ENCODE peak calls at places on chromosomes 3 and 15, in nine cellular contexts. One of them, this sample, is unnamed.

GRCh38 chr3:101020616-101021015 is 27.4 kb upstream of the ABI3BP start:
- DNase-seq in cardiac muscle cell: peak; percentile 37
- DNase-seq in breast epithelium: no peak
- DNase-seq in HCT116: no peak
- DNase-seq in neural progenitor cell: no peak
- DNase-seq in tibial artery: no peak
- DNase-seq in AG04450: no peak
- DNase-seq in upper lobe of right lung: no peak
- DNase-seq in neuronal stem cell: no peak
- DNase-seq in this sample: no peak

GRCh38 chr3:126983653-126984390 is 907 bp downstream of the PLXNA1 start:
- DNase-seq in cardiac muscle cell: peak; percentile 50
- DNase-seq in breast epithelium: no peak
- DNase-seq in HCT116: no peak
- DNase-seq in neural progenitor cell: peak; percentile 84
- DNase-seq in tibial artery: no peak
- DNase-seq in AG04450: no peak
- DNase-seq in upper lobe of right lung: peak; percentile 74
- DNase-seq in neuronal stem cell: peak; percentile 62
- DNase-seq in this sample: peak; percentile 41

GRCh38 chr3:56812749-56813655 is 11.3 kb upstream of the ARHGEF3 start:
- DNase-seq in cardiac muscle cell: peak; percentile 58
- DNase-seq in breast epithelium: peak; percentile 45
- DNase-seq in HCT116: no peak
- DNase-seq in neural progenitor cell: no peak
- DNase-seq in tibial artery: no peak
- DNase-seq in AG04450: no peak
- DNase-seq in upper lobe of right lung: no peak
- DNase-seq in neuronal stem cell: no peak
- DNase-seq in this sample: no peak

GRCh38 chr15:96462768-96463167 is 132.3 kb downstream of the NR2F2 start:
- DNase-seq in cardiac muscle cell: peak; percentile 0
- DNase-seq in breast epithelium: no peak
- DNase-seq in HCT116: no peak
- DNase-seq in neural progenitor cell: no peak
- DNase-seq in tibial artery: no peak
- DNase-seq in AG04450: no peak
- DNase-seq in upper lobe of right lung: no peak
- DNase-seq in neuronal stem cell: no peak
- DNase-seq in this sample: no peak

GRCh38 chr3:42686832-42687650 is 1.7 kb downstream of the KLHL40 start:
- DNase-seq in cardiac muscle cell: no peak
- DNase-seq in breast epithelium: no peak
- DNase-seq in HCT116: no peak
- DNase-seq in neural progenitor cell: no peak
- DNase-seq in tibial artery: peak; percentile 43
- DNase-seq in AG04450: no peak
- DNase-seq in upper lobe of right lung: peak; percentile 27
- DNase-seq in neuronal stem cell: no peak
- DNase-seq in this sample: no peak

GRCh38 chr3:8450618-8451017 is 51.0 kb upstream of the LMCD1 start:
- DNase-seq in cardiac muscle cell: no peak
- DNase-seq in breast epithelium: no peak
- DNase-seq in HCT116: no peak
- DNase-seq in neural progenitor cell: peak; percentile 19
- DNase-seq in tibial artery: no peak
- DNase-seq in AG04450: no peak
- DNase-seq in upper lobe of right lung: no peak
- DNase-seq in neuronal stem cell: no peak
- DNase-seq in this sample: no peak

GRCh38 chr15:91302588-91303439 is 202.8 kb downstream of the SV2B start:
- DNase-seq in cardiac muscle cell: peak; percentile 77
- DNase-seq in breast epithelium: peak; percentile 23
- DNase-seq in HCT116: peak; percentile 51
- DNase-seq in neural progenitor cell: peak; percentile 87
- DNase-seq in tibial artery: no peak
- DNase-seq in AG04450: peak; percentile 30
- DNase-seq in upper lobe of right lung: no peak
- DNase-seq in neuronal stem cell: peak; percentile 66
- DNase-seq in this sample: no peak

GRCh38 chr15:101488300-101489164 is 975 bp downstream of the PCSK6 start:
- DNase-seq in cardiac muscle cell: no peak
- DNase-seq in breast epithelium: no peak
- DNase-seq in HCT116: no peak
- DNase-seq in neural progenitor cell: peak; percentile 75
- DNase-seq in tibial artery: no peak
- DNase-seq in AG04450: no peak
- DNase-seq in upper lobe of right lung: no peak
- DNase-seq in neuronal stem cell: peak; percentile 35
- DNase-seq in this sample: no peak

GRCh38 chr3:114218578-114219185 is 18.7 kb downstream of the ZNF80 start:
- DNase-seq in cardiac muscle cell: no peak
- DNase-seq in breast epithelium: no peak
- DNase-seq in HCT116: no peak
- DNase-seq in neural progenitor cell: no peak
- DNase-seq in tibial artery: no peak
- DNase-seq in AG04450: no peak
- DNase-seq in upper lobe of right lung: no peak
- DNase-seq in neuronal stem cell: no peak
- DNase-seq in this sample: no peak

GRCh38 chr3:189042832-189043231 is 128.9 kb upstream of the TPRG1 start:
- DNase-seq in cardiac muscle cell: no peak
- DNase-seq in breast epithelium: no peak
- DNase-seq in HCT116: no peak
- DNase-seq in neural progenitor cell: no peak
- DNase-seq in tibial artery: no peak
- DNase-seq in AG04450: no peak
- DNase-seq in upper lobe of right lung: no peak
- DNase-seq in neuronal stem cell: no peak
- DNase-seq in this sample: no peak

GRCh38 chr15:28887344-28888174 is 1.8 kb downstream of the APBA2 start:
- DNase-seq in cardiac muscle cell: no peak
- DNase-seq in breast epithelium: no peak
- DNase-seq in HCT116: no peak
- DNase-seq in neural progenitor cell: no peak
- DNase-seq in tibial artery: no peak
- DNase-seq in AG04450: no peak
- DNase-seq in upper lobe of right lung: no peak
- DNase-seq in neuronal stem cell: no peak
- DNase-seq in this sample: no peak

GRCh38 chr15:56608140-56608778 is 125.0 kb downstream of the ZNF280D start:
- DNase-seq in cardiac muscle cell: no peak
- DNase-seq in breast epithelium: no peak
- DNase-seq in HCT116: no peak
- DNase-seq in neural progenitor cell: no peak
- DNase-seq in tibial artery: no peak
- DNase-seq in AG04450: no peak
- DNase-seq in upper lobe of right lung: no peak
- DNase-seq in neuronal stem cell: no peak
- DNase-seq in this sample: no peak

GRCh38 chr3:57752307-57752706 is 3.8 kb upstream of the SLMAP start:
- DNase-seq in cardiac muscle cell: no peak
- DNase-seq in breast epithelium: peak; percentile 52
- DNase-seq in HCT116: peak; percentile 88
- DNase-seq in neural progenitor cell: no peak
- DNase-seq in tibial artery: no peak
- DNase-seq in AG04450: no peak
- DNase-seq in upper lobe of right lung: no peak
- DNase-seq in neuronal stem cell: no peak
- DNase-seq in this sample: no peak

GRCh38 chr3:133209871-133210550 is 171.8 kb downstream of the TMEM108 start:
- DNase-seq in cardiac muscle cell: peak; percentile 72
- DNase-seq in breast epithelium: no peak
- DNase-seq in HCT116: no peak
- DNase-seq in neural progenitor cell: peak; percentile 4
- DNase-seq in tibial artery: no peak
- DNase-seq in AG04450: peak; percentile 3
- DNase-seq in upper lobe of right lung: no peak
- DNase-seq in neuronal stem cell: no peak
- DNase-seq in this sample: no peak

GRCh38 chr3:72480366-72480765 is 367.9 kb downstream of the SHQ1 start:
- DNase-seq in cardiac muscle cell: no peak
- DNase-seq in breast epithelium: no peak
- DNase-seq in HCT116: no peak
- DNase-seq in neural progenitor cell: no peak
- DNase-seq in tibial artery: no peak
- DNase-seq in AG04450: no peak
- DNase-seq in upper lobe of right lung: no peak
- DNase-seq in neuronal stem cell: no peak
- DNase-seq in this sample: no peak

GRCh38 chr3:72482589-72483249 is 365.5 kb downstream of the SHQ1 start:
- DNase-seq in cardiac muscle cell: peak; percentile 81
- DNase-seq in breast epithelium: peak; percentile 34
- DNase-seq in HCT116: no peak
- DNase-seq in neural progenitor cell: no peak
- DNase-seq in tibial artery: peak; percentile 92
- DNase-seq in AG04450: peak; percentile 27
- DNase-seq in upper lobe of right lung: peak; percentile 82
- DNase-seq in neuronal stem cell: no peak
- DNase-seq in this sample: peak; percentile 31

GRCh38 chr3:72481542-72481941 is 366.7 kb downstream of the SHQ1 start:
- DNase-seq in cardiac muscle cell: no peak
- DNase-seq in breast epithelium: no peak
- DNase-seq in HCT116: no peak
- DNase-seq in neural progenitor cell: no peak
- DNase-seq in tibial artery: no peak
- DNase-seq in AG04450: no peak
- DNase-seq in upper lobe of right lung: no peak
- DNase-seq in neuronal stem cell: no peak
- DNase-seq in this sample: no peak

GRCh38 chr3:72485649-72486048 is 362.6 kb downstream of the SHQ1 start:
- DNase-seq in cardiac muscle cell: peak; percentile 74
- DNase-seq in breast epithelium: peak; percentile 32
- DNase-seq in HCT116: no peak
- DNase-seq in neural progenitor cell: no peak
- DNase-seq in tibial artery: peak; percentile 72
- DNase-seq in AG04450: no peak
- DNase-seq in upper lobe of right lung: no peak
- DNase-seq in neuronal stem cell: no peak
- DNase-seq in this sample: no peak

DNA sequence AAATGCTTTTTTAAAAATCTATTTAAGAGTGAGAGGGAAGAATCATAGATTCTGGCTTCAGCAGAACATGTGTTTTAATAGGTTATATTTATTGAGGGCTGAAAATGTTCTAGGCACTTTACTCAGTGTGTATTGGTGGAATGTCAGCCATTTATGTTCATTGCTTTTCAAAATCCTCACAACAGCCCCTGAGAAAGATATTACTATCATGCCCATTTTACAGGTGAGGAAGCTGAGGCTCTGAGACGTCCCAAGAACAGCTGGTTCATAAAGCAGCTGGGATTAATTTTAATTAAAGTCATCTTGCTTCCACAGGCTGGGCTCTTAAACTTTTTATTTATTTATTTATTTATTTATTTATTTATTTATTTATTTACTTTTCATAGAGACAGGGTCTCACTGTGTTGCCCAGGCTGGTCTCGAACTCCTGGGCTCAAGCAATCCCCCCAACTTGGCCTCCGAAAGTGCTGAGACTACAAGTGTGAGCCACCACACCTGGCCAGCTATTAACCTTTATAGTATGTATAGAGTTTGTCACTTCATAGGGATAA is 364.6 kb downstream of the SHQ1 start:
- DNase-seq in cardiac muscle cell: no peak
- DNase-seq in breast epithelium: no peak
- DNase-seq in HCT116: no peak
- DNase-seq in neural progenitor cell: no peak
- DNase-seq in tibial artery: no peak
- DNase-seq in AG04450: no peak
- DNase-seq in upper lobe of right lung: no peak
- DNase-seq in neuronal stem cell: no peak
- DNase-seq in this sample: no peak
- H3K4me3 ChIP-seq in cardiac muscle cell: no peak overlapping the region
- H3K4me3 ChIP-seq in breast epithelium: no peak overlapping the region
- H3K4me3 ChIP-seq in HCT116: no peak overlapping the region
- H3K4me3 ChIP-seq in neural progenitor cell: no peak overlapping the region
- H3K4me3 ChIP-seq in tibial artery: peak overlapping the region; percentile 42
- H3K4me3 ChIP-seq in AG04450: no peak overlapping the region
- H3K4me3 ChIP-seq in upper lobe of right lung: peak overlapping the region; percentile 36
- H3K4me3 ChIP-seq in neuronal stem cell: no peak overlapping the region
- H3K4me3 ChIP-seq in this sample: no peak overlapping the region

DNA sequence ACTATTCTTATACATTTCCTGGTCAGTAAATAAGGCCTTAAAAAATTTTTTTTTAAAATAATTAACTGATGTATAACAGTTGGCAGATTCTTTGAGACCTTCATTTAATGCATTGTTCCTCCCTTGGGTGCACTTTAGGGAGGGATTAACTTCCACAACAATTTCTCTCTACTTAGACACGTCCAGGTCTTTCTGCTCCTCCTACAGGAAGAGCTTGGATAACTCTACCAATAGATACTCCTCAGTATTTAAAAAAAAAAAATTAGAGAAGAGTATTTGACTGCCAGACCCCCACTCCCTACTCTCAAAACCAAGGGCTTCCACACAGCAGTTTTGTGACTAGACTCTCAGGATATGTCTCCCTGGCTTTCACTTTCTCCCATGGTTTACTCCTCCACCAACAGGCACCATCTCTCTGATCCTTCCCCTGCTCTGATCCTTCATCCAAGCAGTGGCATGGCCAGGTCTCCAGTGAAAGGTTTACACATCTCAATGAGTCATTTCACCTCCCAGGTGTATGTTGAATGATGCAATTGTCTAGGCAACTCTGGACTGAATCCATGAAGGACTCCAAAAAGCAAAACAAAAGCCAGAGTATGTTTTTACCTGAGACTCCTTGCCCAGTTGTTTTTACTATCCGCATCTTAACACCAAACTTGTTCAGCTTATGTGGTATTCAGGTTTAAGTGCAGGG is 7.4 kb downstream of the ZIC4 start:
- DNase-seq in cardiac muscle cell: no peak
- DNase-seq in breast epithelium: no peak
- DNase-seq in HCT116: peak; percentile 22
- DNase-seq in neural progenitor cell: no peak
- DNase-seq in tibial artery: no peak
- DNase-seq in AG04450: no peak
- DNase-seq in upper lobe of right lung: no peak
- DNase-seq in neuronal stem cell: no peak
- DNase-seq in this sample: no peak
- H3K27ac ChIP-seq in cardiac muscle cell: no peak overlapping the region
- H3K27ac ChIP-seq in breast epithelium: no peak overlapping the region
- H3K27ac ChIP-seq in HCT116: no peak overlapping the region
- H3K27ac ChIP-seq in neural progenitor cell: no peak overlapping the region
- H3K27ac ChIP-seq in tibial artery: no peak overlapping the region
- H3K27ac ChIP-seq in AG04450: no peak overlapping the region
- H3K27ac ChIP-seq in upper lobe of right lung: no peak overlapping the region
- H3K27ac ChIP-seq in neuronal stem cell: no peak overlapping the region
- H3K27ac ChIP-seq in this sample: no peak overlapping the region

GRCh38 chr15:37086120-37086519 is 14.2 kb downstream of the MEIS2 start:
- DNase-seq in cardiac muscle cell: no peak
- DNase-seq in breast epithelium: no peak
- DNase-seq in HCT116: no peak
- DNase-seq in neural progenitor cell: no peak
- DNase-seq in tibial artery: no peak
- DNase-seq in AG04450: no peak
- DNase-seq in upper lobe of right lung: no peak
- DNase-seq in neuronal stem cell: no peak
- DNase-seq in this sample: no peak
- H3K4me3 ChIP-seq in cardiac muscle cell: no peak overlapping the region
- H3K4me3 ChIP-seq in breast epithelium: no peak overlapping the region
- H3K4me3 ChIP-seq in HCT116: no peak overlapping the region
- H3K4me3 ChIP-seq in neural progenitor cell: no peak overlapping the region
- H3K4me3 ChIP-seq in tibial artery: no peak overlapping the region
- H3K4me3 ChIP-seq in AG04450: no peak overlapping the region
- H3K4me3 ChIP-seq in upper lobe of right lung: no peak overlapping the region
- H3K4me3 ChIP-seq in neuronal stem cell: no peak overlapping the region
- H3K4me3 ChIP-seq in this sample: no peak overlapping the region

GRCh38 chr15:71274448-71274798 is 159.2 kb downstream of the THSD4 start:
- DNase-seq in cardiac muscle cell: no peak
- DNase-seq in breast epithelium: no peak
- DNase-seq in HCT116: no peak
- DNase-seq in neural progenitor cell: no peak
- DNase-seq in tibial artery: no peak
- DNase-seq in AG04450: no peak
- DNase-seq in upper lobe of right lung: no peak
- DNase-seq in neuronal stem cell: no peak
- DNase-seq in this sample: no peak
- H3K27ac ChIP-seq in cardiac muscle cell: no peak overlapping the region
- H3K27ac ChIP-seq in breast epithelium: peak overlapping the region; percentile 1
- H3K27ac ChIP-seq in HCT116: no peak overlapping the region
- H3K27ac ChIP-seq in neural progenitor cell: no peak overlapping the region
- H3K27ac ChIP-seq in tibial artery: peak overlapping the region; percentile 20
- H3K27ac ChIP-seq in AG04450: peak overlapping the region; percentile 40
- H3K27ac ChIP-seq in upper lobe of right lung: no peak overlapping the region
- H3K27ac ChIP-seq in neuronal stem cell: no peak overlapping the region
- H3K27ac ChIP-seq in this sample: no peak overlapping the region

This sample was measured in CD8-positive, alpha-beta memory T cell.